ENCODE peak calls at places on chromosome 13, in four cellular contexts. A, O, Q and S are unnamed samples.

GRCh38 chr13:20528451-20528850 is 2.8 kb upstream of the CRYL1 start:
- DNase-seq in O (no peak), A (no peak), Q (no peak), S (no peak)

GRCh38 chr13:56755181-56755580 is 385.5 kb upstream of the PRR20A start:
- DNase-seq in Q (peak), A (no peak), O (no peak), S (no peak)

GRCh38 chr13:45178349-45179142 is 22.3 kb downstream of the KCTD4 start:
- DNase-seq in O (no peak), A (no peak), Q (peak), S (no peak)

GRCh38 chr13:96000069-96000468 is 53.1 kb downstream of the UGGT2 start:
- DNase-seq in O (no peak), Q (no peak), A (no peak), S (no peak)

GRCh38 chr13:49304356-49304755 is 56.6 kb downstream of the CDADC1 start:
- DNase-seq in A (no peak), O (no peak), Q (no peak), S (no peak)

GRCh38 chr13:113897966-113898365 is 34.1 kb upstream of the GAS6 start:
- DNase-seq in A (no peak), Q (no peak), O (no peak), S (no peak)

GRCh38 chr13:87953381-87953780 is 282.2 kb downstream of the SLITRK5 start:
- DNase-seq in Q (no peak), A (peak), O (no peak), S (no peak)

GRCh38 chr13:28466151-28466550 is 28.8 kb downstream of the FLT1 start:
- DNase-seq in O (no peak), A (no peak), Q (no peak), S (no peak)

GRCh38 chr13:96963786-96964475 is 30.3 kb downstream of the OXGR1 start:
- DNase-seq in A (no peak), Q (no peak), O (no peak), S (no peak)

GRCh38 chr13:27605610-27606200 is 14.6 kb downstream of the LNX2 start:
- DNase-seq in O (no peak), A (no peak), Q (no peak), S (no peak)

GRCh38 chr13:101576452-101576851 is 124.0 kb downstream of the ITGBL1 start:
- DNase-seq in Q (no peak), A (no peak), O (no peak), S (no peak)